ENCODE peak calls at places on chromosomes 3 and 15, in six cellular contexts. B is GM23338, K is HCT116, Q is OCI-LY7, O is SK-N-SH, G is GM23248. W is an unnamed sample.
A peak's percentile ranks its signal among the peaks of the same experiment; 100 is the strongest.

GRCh38 chr3:86929046-86929445 is 61.9 kb downstream of the VGLL3 start:
- DNase-seq in B (no peak), K (no peak), Q (no peak), O (no peak), G (no peak), W (peak; percentile 41)

GRCh38 chr15:60228619-60229018 is 169.2 kb downstream of the ANXA2 start:
- DNase-seq in B (no peak), K (no peak), Q (no peak), O (no peak), G (no peak), W (no peak)

GRCh38 chr3:122410639-122411038 is 5.2 kb downstream of the WDR5B start:
- DNase-seq in B (no peak), K (no peak), Q (no peak), O (no peak), G (no peak), W (no peak)

GRCh38 chr3:42101048-42101447 is 9.9 kb downstream of the TRAK1 start:
- DNase-seq in B (no peak), K (no peak), Q (no peak), O (no peak), G (peak; percentile 91), W (peak; percentile 24)

GRCh38 chr3:129054605-129055104 is 5.9 kb upstream of the GP9 start:
- DNase-seq in B (no peak), K (no peak), Q (no peak), O (peak; percentile 50), G (no peak), W (no peak)

GRCh38 chr3:67564008-67564407 is 90.4 kb downstream of the SUCLG2 start:
- DNase-seq in B (no peak), K (no peak), Q (no peak), O (no peak), G (no peak), W (no peak)

GRCh38 chr3:11907667-11908660 is 61.3 kb upstream of the TAMM41 start:
- DNase-seq in B (no peak), K (no peak), Q (no peak), O (no peak), G (peak; percentile 55), W (no peak)

GRCh38 chr3:195247086-195247862 is 23.7 kb downstream of the XXYLT1 start:
- DNase-seq in B (no peak), K (no peak), Q (no peak), O (no peak), G (no peak), W (no peak)

GRCh38 chr3:197356275-197356674 is 57.9 kb upstream of the DLG1 start:
- DNase-seq in B (no peak), K (no peak), Q (no peak), O (no peak), G (peak; percentile 27), W (no peak)

GRCh38 chr15:101372149-101372577 is 77.1 kb upstream of the SNRPA1 start:
- DNase-seq in B (no peak), K (no peak), Q (no peak), O (no peak), G (peak; percentile 73), W (peak; percentile 19)

GRCh38 chr3:104102386-104102785 is 1264.3 kb upstream of the ALCAM start:
- DNase-seq in B (peak; percentile 77), K (peak; percentile 45), Q (peak; percentile 57), O (no peak), G (peak; percentile 60), W (peak; percentile 64)

GRCh38 chr3:4174760-4175159 is 128.4 kb upstream of the SETMAR start:
- DNase-seq in B (no peak), K (no peak), Q (no peak), O (no peak), G (no peak), W (no peak)

GRCh38 chr3:150544040-150544439 is 2.3 kb downstream of the SERP1 start:
- DNase-seq in B (no peak), K (no peak), Q (no peak), O (no peak), G (peak; percentile 85), W (peak; percentile 81)

GRCh38 chr3:123431658-123432323 is 17.1 kb downstream of the ADCY5 start:
- DNase-seq in B (no peak), K (no peak), Q (no peak), O (no peak), G (no peak), W (no peak)

GRCh38 chr3:10744098-10744465 is 71.9 kb upstream of the SLC6A11 start:
- DNase-seq in B (peak; percentile 47), K (peak; percentile 23), Q (peak; percentile 12), O (peak; percentile 49), G (peak; percentile 8), W (peak; percentile 25)

GRCh38 chr15:83200589-83200988 is 7.0 kb downstream of the HDGFL3 start:
- DNase-seq in B (no peak), K (no peak), Q (no peak), O (no peak), G (peak; percentile 22), W (no peak)

GRCh38 chr15:50907866-50908208 is 646 bp upstream of the AP4E1 start:
- DNase-seq in B (peak; percentile 68), K (peak; percentile 15), Q (peak; percentile 58), O (no peak), G (peak; percentile 74), W (peak; percentile 15)

GRCh38 chr15:85741662-85742061 is 53.1 kb downstream of the KLHL25 start:
- DNase-seq in B (no peak), K (no peak), Q (no peak), O (no peak), G (no peak), W (no peak)

GRCh38 chr15:29039466-29040366 is 153.9 kb downstream of the APBA2 start:
- DNase-seq in B (peak; percentile 17), K (no peak), Q (no peak), O (no peak), G (no peak), W (no peak)

GRCh38 chr3:5428607-5429516 is 241.4 kb downstream of the EDEM1 start:
- DNase-seq in B (no peak), K (no peak), Q (no peak), O (no peak), G (no peak), W (peak; percentile 21)

GRCh38 chr3:105187340-105187739 is 179.4 kb upstream of the ALCAM start:
- DNase-seq in B (no peak), K (no peak), Q (no peak), O (no peak), G (no peak), W (peak; percentile 67)
- H3K9me2 ChIP-seq in B (no peaks in the 10 kb centered on the region), K (no peaks in the 10 kb centered on the region), Q (no peaks in the 10 kb centered on the region), O (no peaks in the 10 kb centered on the region), G (peaks cover 5% of the 10 kb centered on the region), W (no peaks in the 10 kb centered on the region)

GRCh38 chr3:46938118-46938517 is 38.4 kb downstream of the CCDC12 start:
- DNase-seq in B (no peak), K (no peak), Q (no peak), O (no peak), G (no peak), W (no peak)

GRCh38 chr3:46934508-46935167 is 41.9 kb downstream of the CCDC12 start:
- DNase-seq in B (no peak), K (no peak), Q (no peak), O (peak; percentile 43), G (peak; percentile 86), W (peak; percentile 85)

GRCh38 chr3:46935168-46935858 is 41.2 kb downstream of the CCDC12 start:
- DNase-seq in B (peak; percentile 84), K (peak; percentile 65), Q (no peak), O (peak; percentile 64), G (peak; percentile 98), W (peak; percentile 93)

GRCh38 chr3:46936733-46937250 is 39.8 kb downstream of the CCDC12 start:
- DNase-seq in B (no peak), K (no peak), Q (no peak), O (no peak), G (peak; percentile 78), W (no peak)

DNA sequence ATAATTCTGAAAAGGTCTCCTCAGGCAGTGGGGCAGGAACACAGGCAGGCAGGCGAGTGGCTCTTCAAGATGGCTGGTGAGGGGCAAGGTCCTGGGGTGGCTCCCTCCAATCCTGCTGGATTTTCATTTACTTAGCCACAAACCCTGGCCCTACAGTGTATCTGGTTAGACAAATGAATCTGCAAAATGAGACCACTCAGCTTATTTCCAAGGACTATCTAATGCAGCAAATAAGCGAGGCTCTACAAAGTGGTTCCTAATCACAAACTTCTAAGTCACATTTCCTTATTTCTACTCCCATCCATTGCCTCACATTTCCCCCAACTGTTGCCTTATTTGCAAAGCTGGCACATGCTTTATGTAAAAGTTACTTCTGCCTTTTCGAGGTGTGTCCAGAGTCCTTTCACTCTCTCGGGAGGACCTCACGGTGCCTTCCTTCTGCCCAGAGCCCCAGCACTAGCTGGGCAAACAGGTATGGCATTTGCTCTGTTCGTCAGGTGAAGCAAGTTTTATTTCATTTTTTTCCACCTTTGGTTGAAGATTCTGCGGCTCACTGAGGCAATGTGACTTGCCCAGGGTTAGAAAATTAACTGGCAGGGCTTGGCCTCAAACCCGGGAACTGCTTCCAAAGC is 40.4 kb downstream of the CCDC12 start:
- DNase-seq in B (no peak), K (no peak), Q (no peak), O (no peak), G (no peak), W (no peak)
- H3K9me2 ChIP-seq in B (no peaks in the 10 kb centered on the region), K (no peaks in the 10 kb centered on the region), Q (no peaks in the 10 kb centered on the region), O (no peaks in the 10 kb centered on the region), G (no peaks in the 10 kb centered on the region), W (no peaks in the 10 kb centered on the region)

DNA sequence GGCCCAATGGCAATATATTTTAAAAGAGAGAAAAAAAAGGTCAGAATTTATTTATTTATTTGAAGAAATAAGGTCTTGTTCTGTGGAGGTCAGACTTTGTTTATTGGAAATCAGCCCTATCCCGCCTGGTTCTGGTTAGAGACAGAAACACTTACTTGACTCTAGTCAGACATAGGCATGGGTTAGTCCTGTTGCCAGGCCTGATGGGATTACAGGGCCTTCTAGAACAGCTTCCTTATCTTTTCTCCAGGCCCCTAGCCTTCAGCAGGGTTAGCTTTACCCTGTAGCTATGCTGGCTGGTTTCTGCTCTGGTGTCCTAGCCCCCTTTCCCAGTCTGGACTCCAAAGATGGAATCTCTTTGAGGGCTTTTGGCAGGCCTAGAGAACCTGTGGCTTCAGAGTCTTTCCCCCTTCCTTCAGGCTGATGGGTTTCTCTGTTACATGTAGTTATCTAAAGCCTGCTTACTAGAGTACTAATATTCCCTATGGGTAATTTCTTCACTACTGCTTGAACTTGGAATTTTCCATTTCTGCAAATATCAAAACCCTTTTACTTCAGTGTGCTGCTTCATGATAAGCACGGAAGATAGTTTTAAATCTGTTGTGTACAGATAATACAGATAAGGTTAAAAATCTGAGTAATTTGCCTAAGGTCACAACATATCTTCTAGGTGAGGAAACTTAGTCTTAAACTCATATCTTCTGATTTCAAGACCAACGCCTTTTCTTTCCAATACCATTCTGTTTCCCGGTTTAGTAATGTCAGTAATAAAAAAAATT is 10.6 kb downstream of the IREB2 start:
- DNase-seq in B (no peak), K (no peak), Q (no peak), O (no peak), G (no peak), W (no peak)
- H3K9me2 ChIP-seq in B (no peaks in the 10 kb centered on the region), K (no peaks in the 10 kb centered on the region), Q (no peaks in the 10 kb centered on the region), O (no peaks in the 10 kb centered on the region), G (no peaks in the 10 kb centered on the region), W (no peaks in the 10 kb centered on the region)

GRCh38 chr3:84039091-84039490 is 919.7 kb upstream of the CADM2 start:
- DNase-seq in B (no peak), K (no peak), Q (no peak), O (no peak), G (no peak), W (no peak)
- H3K9me2 ChIP-seq in B (peaks cover 5% of the 10 kb centered on the region), K (no peaks in the 10 kb centered on the region), Q (no peaks in the 10 kb centered on the region), O (no peaks in the 10 kb centered on the region), G (no peaks in the 10 kb centered on the region), W (no peaks in the 10 kb centered on the region)

W was measured in PC-3.